ENCODE peak calls at places on chromosomes 1 and 21, in eight cellular contexts. One of them, this sample, is unnamed.

GRCh38 chr1:112040891-112041740 is 51.6 kb upstream of the KCND3 start:
- DNase-seq in kidney: no peak
- DNase-seq in Caco-2: no peak
- DNase-seq in left ventricle myocardium inferior: no peak
- DNase-seq in A549: no peak
- DNase-seq in AG09319: no peak
- DNase-seq in GM12865: peak; percentile 42
- DNase-seq in breast epithelium: no peak
- DNase-seq in this sample: no peak

GRCh38 chr1:63126104-63126503 is 196.3 kb upstream of the FOXD3 start:
- DNase-seq in kidney: no peak
- DNase-seq in Caco-2: no peak
- DNase-seq in left ventricle myocardium inferior: no peak
- DNase-seq in A549: no peak
- DNase-seq in AG09319: no peak
- DNase-seq in GM12865: no peak
- DNase-seq in breast epithelium: no peak
- DNase-seq in this sample: no peak

GRCh38 chr1:228013322-228014234 is 6.8 kb downstream of the WNT3A start:
- DNase-seq in kidney: peak; percentile 76
- DNase-seq in Caco-2: no peak
- DNase-seq in left ventricle myocardium inferior: no peak
- DNase-seq in A549: no peak
- DNase-seq in AG09319: no peak
- DNase-seq in GM12865: no peak
- DNase-seq in breast epithelium: peak; percentile 75
- DNase-seq in this sample: no peak

GRCh38 chr1:91124290-91124975 is 102.6 kb upstream of the ZNF644 start:
- DNase-seq in kidney: no peak
- DNase-seq in Caco-2: no peak
- DNase-seq in left ventricle myocardium inferior: no peak
- DNase-seq in A549: no peak
- DNase-seq in AG09319: no peak
- DNase-seq in GM12865: peak; percentile 28
- DNase-seq in breast epithelium: no peak
- DNase-seq in this sample: no peak

GRCh38 chr1:55727010-55727409 is 511.8 kb upstream of the USP24 start:
- DNase-seq in kidney: no peak
- DNase-seq in Caco-2: no peak
- DNase-seq in left ventricle myocardium inferior: no peak
- DNase-seq in A549: peak; percentile 32
- DNase-seq in AG09319: no peak
- DNase-seq in GM12865: no peak
- DNase-seq in breast epithelium: no peak
- DNase-seq in this sample: no peak

GRCh38 chr21:41290106-41290799 is 26.3 kb upstream of the FAM3B start:
- DNase-seq in kidney: no peak
- DNase-seq in Caco-2: no peak
- DNase-seq in left ventricle myocardium inferior: no peak
- DNase-seq in A549: no peak
- DNase-seq in AG09319: no peak
- DNase-seq in GM12865: no peak
- DNase-seq in breast epithelium: no peak
- DNase-seq in this sample: no peak

GRCh38 chr1:205355054-205355453 is 1.7 kb downstream of the KLHDC8A start:
- DNase-seq in kidney: no peak
- DNase-seq in Caco-2: no peak
- DNase-seq in left ventricle myocardium inferior: no peak
- DNase-seq in A549: peak; percentile 51
- DNase-seq in AG09319: no peak
- DNase-seq in GM12865: no peak
- DNase-seq in breast epithelium: peak; percentile 87
- DNase-seq in this sample: no peak

GRCh38 chr1:64472805-64473204 is 2.9 kb downstream of the CACHD1 start:
- DNase-seq in kidney: no peak
- DNase-seq in Caco-2: no peak
- DNase-seq in left ventricle myocardium inferior: no peak
- DNase-seq in A549: no peak
- DNase-seq in AG09319: no peak
- DNase-seq in GM12865: no peak
- DNase-seq in breast epithelium: no peak
- DNase-seq in this sample: no peak

GRCh38 chr1:61042679-61043009 is 39.7 kb upstream of the NFIA start:
- DNase-seq in kidney: no peak
- DNase-seq in Caco-2: no peak
- DNase-seq in left ventricle myocardium inferior: no peak
- DNase-seq in A549: no peak
- DNase-seq in AG09319: no peak
- DNase-seq in GM12865: no peak
- DNase-seq in breast epithelium: no peak
- DNase-seq in this sample: no peak

GRCh38 chr1:153494976-153495535 is 34.6 kb upstream of the S100A7 start:
- DNase-seq in kidney: peak; percentile 81
- DNase-seq in Caco-2: peak; percentile 82
- DNase-seq in left ventricle myocardium inferior: peak; percentile 68
- DNase-seq in A549: peak; percentile 72
- DNase-seq in AG09319: peak; percentile 14
- DNase-seq in GM12865: peak; percentile 69
- DNase-seq in breast epithelium: no peak
- DNase-seq in this sample: peak; percentile 66

GRCh38 chr1:56477164-56478111 is 101.9 kb downstream of the PLPP3 start:
- DNase-seq in kidney: peak; percentile 93
- DNase-seq in Caco-2: peak; percentile 69
- DNase-seq in left ventricle myocardium inferior: peak; percentile 80
- DNase-seq in A549: no peak
- DNase-seq in AG09319: no peak
- DNase-seq in GM12865: no peak
- DNase-seq in breast epithelium: peak; percentile 27
- DNase-seq in this sample: peak; percentile 35

GRCh38 chr1:240914506-240914905 is 302.6 kb upstream of the GREM2 start:
- DNase-seq in kidney: no peak
- DNase-seq in Caco-2: no peak
- DNase-seq in left ventricle myocardium inferior: no peak
- DNase-seq in A549: no peak
- DNase-seq in AG09319: no peak
- DNase-seq in GM12865: no peak
- DNase-seq in breast epithelium: no peak
- DNase-seq in this sample: no peak

GRCh38 chr1:5992814-5993552 is 758 bp upstream of the NPHP4 start:
- DNase-seq in kidney: peak; percentile 69
- DNase-seq in Caco-2: no peak
- DNase-seq in left ventricle myocardium inferior: no peak
- DNase-seq in A549: no peak
- DNase-seq in AG09319: no peak
- DNase-seq in GM12865: peak; percentile 32
- DNase-seq in breast epithelium: no peak
- DNase-seq in this sample: no peak

DNA sequence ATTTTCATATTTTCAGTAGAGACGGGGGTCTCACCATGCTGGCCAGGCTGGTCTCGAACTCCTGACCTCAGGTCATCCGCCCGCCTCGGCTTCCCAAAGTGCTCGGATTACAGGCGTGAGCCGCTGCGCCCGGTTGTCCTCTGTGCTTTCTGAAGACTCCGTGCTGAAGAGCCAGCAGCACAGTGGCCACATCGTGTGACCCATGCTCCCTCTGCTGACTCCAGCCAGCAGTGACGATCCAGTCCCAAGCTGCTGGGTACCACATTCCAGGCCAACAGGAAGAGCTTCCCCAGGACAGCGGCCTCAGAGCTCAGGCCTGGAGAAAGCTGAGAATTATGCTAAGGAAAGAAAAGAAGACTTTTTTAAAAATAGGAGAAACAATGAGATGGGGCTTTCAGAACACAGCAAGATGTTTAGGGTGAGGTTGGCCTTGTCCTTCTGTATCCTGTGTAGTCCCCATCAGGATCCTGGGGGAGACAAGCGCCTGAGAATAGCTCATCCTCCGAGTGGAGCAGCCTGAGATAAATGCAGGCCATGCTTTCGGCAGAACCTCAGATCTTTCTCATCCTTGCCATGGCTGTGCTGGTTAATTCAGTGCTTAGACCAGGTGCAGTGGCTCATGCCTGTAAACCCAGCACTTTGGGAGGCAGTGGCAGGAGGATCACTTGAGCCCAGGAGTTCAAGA is 207.1 kb downstream of the SLC35F3 start:
- DNase-seq in kidney: peak; percentile 70
- DNase-seq in Caco-2: peak; percentile 67
- DNase-seq in left ventricle myocardium inferior: peak; percentile 33
- DNase-seq in A549: peak; percentile 86
- DNase-seq in AG09319: no peak
- DNase-seq in GM12865: no peak
- DNase-seq in breast epithelium: no peak
- DNase-seq in this sample: no peak
- TF ChIP-seq CTCF in kidney: no peak
- TF ChIP-seq CTCF in Caco-2: peak; percentile 38
- TF ChIP-seq CTCF in left ventricle myocardium inferior: peak; percentile 46
- TF ChIP-seq CTCF in A549: peak; percentile 62
- TF ChIP-seq CTCF in AG09319: no peak
- TF ChIP-seq CTCF in GM12865: no peak
- TF ChIP-seq CTCF in breast epithelium: no peak
- TF ChIP-seq CTCF in this sample: no peak

GRCh38 chr1:2544875-2545638 is 11.1 kb upstream of the TNFRSF14 start:
- DNase-seq in kidney: no peak
- DNase-seq in Caco-2: no peak
- DNase-seq in left ventricle myocardium inferior: no peak
- DNase-seq in A549: no peak
- DNase-seq in AG09319: no peak
- DNase-seq in GM12865: peak; percentile 26
- DNase-seq in breast epithelium: no peak
- DNase-seq in this sample: no peak

GRCh38 chr1:2545754-2546514 is 10.2 kb upstream of the TNFRSF14 start:
- DNase-seq in kidney: peak; percentile 97
- DNase-seq in Caco-2: peak; percentile 91
- DNase-seq in left ventricle myocardium inferior: peak; percentile 91
- DNase-seq in A549: peak; percentile 89
- DNase-seq in AG09319: no peak
- DNase-seq in GM12865: peak; percentile 95
- DNase-seq in breast epithelium: peak; percentile 87
- DNase-seq in this sample: peak; percentile 98

GRCh38 chr1:2547210-2548067 is 8.7 kb upstream of the TNFRSF14 start:
- DNase-seq in kidney: no peak
- DNase-seq in Caco-2: no peak
- DNase-seq in left ventricle myocardium inferior: no peak
- DNase-seq in A549: no peak
- DNase-seq in AG09319: no peak
- DNase-seq in GM12865: peak; percentile 83
- DNase-seq in breast epithelium: no peak
- DNase-seq in this sample: peak; percentile 80

GRCh38 chr1:2548068-2548589 is 8.0 kb upstream of the TNFRSF14 start:
- DNase-seq in kidney: peak; percentile 95
- DNase-seq in Caco-2: peak; percentile 70
- DNase-seq in left ventricle myocardium inferior: peak; percentile 83
- DNase-seq in A549: peak; percentile 59
- DNase-seq in AG09319: no peak
- DNase-seq in GM12865: peak; percentile 92
- DNase-seq in breast epithelium: peak; percentile 82
- DNase-seq in this sample: peak; percentile 80

DNA sequence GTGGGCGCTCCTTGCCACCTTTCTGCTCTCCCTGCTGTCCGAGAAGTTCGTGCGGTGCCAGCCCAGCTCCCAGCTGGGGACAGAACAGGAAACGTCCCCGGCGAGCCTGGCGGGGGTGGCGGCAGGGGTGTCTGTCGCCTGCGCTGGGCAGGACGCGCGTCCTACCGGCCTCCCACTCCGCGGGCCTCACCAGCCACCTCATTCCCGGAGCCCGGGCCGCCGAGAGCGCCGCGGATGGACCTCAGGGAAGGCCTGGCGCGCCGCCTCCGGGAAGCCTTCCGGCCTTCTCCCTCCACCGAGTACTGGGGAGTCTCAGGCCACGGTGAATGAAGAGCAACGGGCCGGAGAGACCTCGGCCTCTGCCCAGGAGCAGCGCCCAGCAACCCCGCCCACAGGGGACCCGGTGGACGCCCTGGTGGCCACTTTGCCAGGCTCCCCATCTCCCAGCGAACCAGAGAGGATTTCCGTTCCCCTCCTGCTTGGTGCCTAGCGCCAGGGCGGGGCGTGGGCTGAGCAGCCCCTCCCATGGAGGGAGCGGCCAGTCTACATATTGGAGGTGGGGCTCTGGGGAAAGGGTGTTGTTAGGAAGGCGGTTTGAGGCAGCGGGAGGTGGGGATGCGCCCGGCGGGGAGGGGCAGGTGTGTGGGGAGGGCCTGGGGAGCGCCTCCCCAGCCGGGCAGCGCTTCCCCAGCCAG is 9.5 kb upstream of the TNFRSF14 start:
- DNase-seq in kidney: peak; percentile 96
- DNase-seq in Caco-2: peak; percentile 76
- DNase-seq in left ventricle myocardium inferior: peak; percentile 83
- DNase-seq in A549: peak; percentile 89
- DNase-seq in AG09319: no peak
- DNase-seq in GM12865: peak; percentile 95
- DNase-seq in breast epithelium: peak; percentile 87
- DNase-seq in this sample: peak; percentile 92
- TF ChIP-seq CTCF in kidney: no peak
- TF ChIP-seq CTCF in Caco-2: no peak
- TF ChIP-seq CTCF in left ventricle myocardium inferior: peak; percentile 34
- TF ChIP-seq CTCF in A549: no peak
- TF ChIP-seq CTCF in AG09319: peak; percentile 2
- TF ChIP-seq CTCF in GM12865: no peak
- TF ChIP-seq CTCF in breast epithelium: peak; percentile 36
- TF ChIP-seq CTCF in this sample: no peak

DNA sequence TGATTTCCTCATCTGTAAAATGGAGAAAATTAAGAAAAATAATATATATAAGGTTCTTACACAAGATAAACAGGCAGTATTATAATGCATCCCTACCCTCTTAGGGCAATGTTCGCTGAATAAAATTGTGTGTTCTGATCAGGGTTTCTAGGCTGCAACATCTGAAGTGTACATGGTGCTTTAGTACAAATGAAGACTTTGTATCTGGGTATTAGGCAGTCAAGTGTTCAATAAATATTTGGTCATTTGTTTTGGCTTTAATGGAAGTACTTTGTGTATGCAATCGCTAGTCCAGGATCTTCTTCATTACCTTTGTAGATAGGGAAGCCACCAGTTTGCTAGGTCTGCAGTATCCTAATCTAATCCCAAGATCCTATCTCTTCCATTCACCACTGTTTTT is 28.1 kb downstream of the DNASE2B start:
- DNase-seq in kidney: no peak
- DNase-seq in Caco-2: no peak
- DNase-seq in left ventricle myocardium inferior: no peak
- DNase-seq in A549: no peak
- DNase-seq in AG09319: no peak
- DNase-seq in GM12865: no peak
- DNase-seq in breast epithelium: no peak
- DNase-seq in this sample: no peak
- TF ChIP-seq CTCF in kidney: no peak
- TF ChIP-seq CTCF in Caco-2: no peak
- TF ChIP-seq CTCF in left ventricle myocardium inferior: no peak
- TF ChIP-seq CTCF in A549: no peak
- TF ChIP-seq CTCF in AG09319: no peak
- TF ChIP-seq CTCF in GM12865: no peak
- TF ChIP-seq CTCF in breast epithelium: no peak
- TF ChIP-seq CTCF in this sample: no peak

DNA sequence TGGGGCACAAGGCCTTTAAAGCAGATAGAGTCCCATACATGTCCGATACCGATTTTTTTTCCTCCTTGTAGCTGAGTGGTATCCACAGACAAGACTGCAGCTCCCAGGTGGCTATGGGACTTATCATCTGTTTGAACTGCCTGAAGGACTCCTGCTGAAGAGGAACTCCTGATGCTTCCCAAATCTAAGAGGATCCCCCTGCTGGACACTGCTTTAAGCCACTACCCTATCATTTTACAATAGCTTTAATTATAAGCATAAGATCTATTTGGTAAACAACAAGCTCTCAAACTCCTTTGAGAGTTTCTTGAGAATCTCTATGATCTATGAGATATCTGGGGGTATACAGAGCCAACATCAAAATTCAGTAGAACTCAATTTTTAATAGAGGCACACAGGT is 11.7 kb downstream of the NDC1 start:
- DNase-seq in kidney: no peak
- DNase-seq in Caco-2: no peak
- DNase-seq in left ventricle myocardium inferior: no peak
- DNase-seq in A549: peak; percentile 25
- DNase-seq in AG09319: peak; percentile 15
- DNase-seq in GM12865: no peak
- DNase-seq in breast epithelium: no peak
- DNase-seq in this sample: no peak
- TF ChIP-seq CTCF in kidney: no peak
- TF ChIP-seq CTCF in Caco-2: no peak
- TF ChIP-seq CTCF in left ventricle myocardium inferior: no peak
- TF ChIP-seq CTCF in A549: no peak
- TF ChIP-seq CTCF in AG09319: peak; percentile 34
- TF ChIP-seq CTCF in GM12865: no peak
- TF ChIP-seq CTCF in breast epithelium: no peak
- TF ChIP-seq CTCF in this sample: no peak

This sample was measured in GM20000.